ENCODE peak calls at places on chromosomes 13 and 19, in eight cellular contexts. Y is iPS DF 6.9, U is H9, E is SK-N-SH, M is colonic mucosa, J is tibial nerve, K is adrenal gland, W is stomach. H is an unnamed sample. For H3K4me1, the result is how much of the 10 kb centered on the place peaks cover.

GRCh38 chr13:83221813-83222241 is 660.4 kb downstream of the SLITRK1 start:
- DNase-seq in E (no peak), W (no peak), J (no peak), U (no peak), M (no peak), K (no peak), Y (no peak), H (no peak)

GRCh38 chr19:48608798-48609263 is 2.3 kb downstream of the SPACA4 start:
- DNase-seq in W (no peak), U (peak), M (peak), J (no peak), E (peak), K (no peak), Y (no peak), H (no peak)

GRCh38 chr19:34145741-34146202 is 26.5 kb upstream of the LSM14A start:
- DNase-seq in Y (peak), U (peak), E (peak), J (peak), M (peak), K (no peak), W (peak), H (no peak)

GRCh38 chr19:5492813-5493409 is 37.7 kb downstream of the ZNRF4 start:
- DNase-seq in M (no peak), U (no peak), Y (no peak), E (no peak), J (no peak), K (no peak), W (no peak), H (no peak)

GRCh38 chr13:41127746-41128145 is 4.9 kb downstream of the KBTBD6 start:
- DNase-seq in W (no peak), Y (no peak), J (no peak), E (no peak), K (no peak), M (no peak), U (no peak), H (no peak)

GRCh38 chr13:77374339-77374738 is 47.4 kb upstream of the MYCBP2 start:
- DNase-seq in E (no peak), J (no peak), M (no peak), K (no peak), Y (no peak), W (no peak), U (no peak), H (no peak)

GRCh38 chr19:14023404-14024235 is 4.3 kb upstream of the RLN3 start:
- DNase-seq in W (peak), J (no peak), M (peak), U (peak), E (peak), Y (no peak), K (peak), H (no peak)

GRCh38 chr13:21310220-21310619 is 133.8 kb downstream of the MRPL57 start:
- DNase-seq in E (no peak), W (no peak), K (no peak), U (no peak), Y (no peak), J (no peak), M (no peak), H (no peak)

GRCh38 chr13:51895906-51896888 is 34.4 kb downstream of the CCDC70 start:
- DNase-seq in U (peak), M (peak), K (peak), Y (peak), W (peak), E (peak), J (peak), H (peak)

GRCh38 chr19:15393963-15394362 is 14.4 kb upstream of the AKAP8 start:
- DNase-seq in E (no peak), J (no peak), W (no peak), K (no peak), M (no peak), U (no peak), Y (no peak), H (no peak)

GRCh38 chr19:55927991-55928390 is 4.1 kb downstream of the NLRP13 start:
- DNase-seq in E (no peak), Y (no peak), U (no peak), K (no peak), W (no peak), J (no peak), M (no peak), H (no peak)

GRCh38 chr13:69571606-69572323 is 535.9 kb upstream of the ATXN8OS start:
- DNase-seq in Y (no peak), W (no peak), M (no peak), J (no peak), K (no peak), E (no peak), U (no peak), H (no peak)

GRCh38 chr13:28527629-28528028 is 32.7 kb upstream of the FLT1 start:
- DNase-seq in E (no peak), J (no peak), K (peak), M (no peak), Y (no peak), W (no peak), U (no peak), H (peak)

GRCh38 chr13:33057019-33057785 is 41.0 kb downstream of the KL start:
- DNase-seq in U (no peak), M (no peak), E (peak), Y (no peak), W (no peak), K (no peak), J (peak), H (no peak)

GRCh38 chr19:48400018-48400742 is 6.7 kb downstream of the GRIN2D start:
- DNase-seq in K (peak), J (peak), M (peak), U (peak), E (peak), Y (no peak), W (peak), H (no peak)

GRCh38 chr13:19597523-19597922 is 35.9 kb upstream of the MPHOSPH8 start:
- DNase-seq in Y (no peak), J (no peak), W (no peak), U (no peak), E (no peak), M (no peak), K (no peak), H (no peak)

GRCh38 chr13:27001705-27002104 is 169.9 kb downstream of the USP12 start:
- DNase-seq in W (no peak), J (no peak), E (no peak), K (no peak), M (no peak), Y (no peak), U (no peak), H (no peak)

GRCh38 chr13:99990045-99990977 is 8.7 kb downstream of the ZIC2 start:
- DNase-seq in M (no peak), U (peak), J (no peak), Y (no peak), K (no peak), E (peak), W (no peak), H (no peak)

GRCh38 chr13:64457976-64458375 is 2772.2 kb downstream of the PCDH9 start:
- DNase-seq in K (no peak), W (no peak), U (no peak), J (no peak), M (no peak), Y (no peak), E (no peak), H (no peak)

GRCh38 chr13:66162470-66162869 is 1067.7 kb downstream of the PCDH9 start:
- DNase-seq in W (no peak), J (no peak), Y (no peak), M (no peak), E (no peak), K (no peak), U (no peak), H (no peak)

GRCh38 chr19:11202488-11203193 is 5.3 kb upstream of the KANK2 start:
- DNase-seq in W (no peak), E (no peak), K (no peak), U (no peak), Y (no peak), M (no peak), J (no peak), H (no peak)

GRCh38 chr19:15469513-15470297 is 5.4 kb upstream of the RASAL3 start:
- DNase-seq in J (no peak), K (no peak), M (no peak), W (no peak), E (peak), U (peak), Y (no peak), H (peak)

GRCh38 chr13:97974773-97975172 is 21.3 kb downstream of the IPO5 start:
- DNase-seq in E (no peak), W (no peak), Y (no peak), M (no peak), U (no peak), K (no peak), J (no peak), H (no peak)

GRCh38 chr13:110824901-110825300 is 90.0 kb downstream of the ANKRD10 start:
- DNase-seq in E (no peak), U (no peak), M (no peak), J (no peak), K (no peak), W (no peak), Y (no peak), H (peak)

DNA sequence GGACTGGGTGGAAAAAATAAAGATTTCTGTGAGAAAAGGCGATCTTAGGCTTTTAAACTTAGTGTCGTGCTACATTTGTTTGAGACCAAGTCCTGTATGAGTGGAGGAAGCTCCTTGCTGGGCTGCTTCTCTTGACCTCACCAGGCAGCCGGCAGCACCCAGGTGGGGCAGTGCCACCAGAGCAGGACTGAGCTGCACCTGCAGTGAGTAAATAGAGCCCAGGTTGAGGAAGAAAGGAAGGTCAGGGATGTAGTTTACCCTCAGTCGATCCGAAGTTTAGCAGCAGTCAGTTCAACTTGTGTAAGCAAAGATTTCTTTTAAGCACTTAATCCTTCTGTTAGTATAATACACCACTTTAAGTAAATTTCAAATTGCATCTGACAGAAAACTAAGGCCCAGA is 13.6 kb downstream of the HNRNPM start:
- DNase-seq in M (peak), Y (no peak), E (no peak), U (no peak), J (no peak), K (no peak), W (peak), H (peak)
- H3K4me1 ChIP-seq in M (under half), Y (under half), E (under half), U (under half), J (half or more), K (half or more), W (half or more), H (half or more)

GRCh38 chr19:54162241-54162805 is 2.8 kb upstream of the LENG1 start:
- DNase-seq in W (peak), K (peak), U (peak), Y (no peak), J (peak), E (peak), M (peak), H (peak)
- H3K4me1 ChIP-seq in W (under half), K (under half), U (under half), Y (under half), J (under half), E (under half), M (under half), H (under half)

GRCh38 chr19:4267101-4267900 is 11.8 kb upstream of the SHD start:
- DNase-seq in J (peak), U (peak), Y (peak), M (peak), K (no peak), E (peak), W (peak), H (peak)
- H3K4me1 ChIP-seq in J (under half), U (under half), Y (under half), M (under half), K (under half), E (under half), W (under half), H (under half)

GRCh38 chr13:44304433-44304725 is 69.2 kb upstream of the SERP2 start:
- DNase-seq in U (no peak), K (no peak), W (no peak), J (no peak), Y (no peak), M (no peak), E (no peak), H (no peak)
- H3K4me1 ChIP-seq in U (under half), K (under half), W (half or more), J (under half), Y (under half), M (under half), E (under half), H (under half)

H was measured in upper lobe of left lung.